ENCODE peak calls at places on chromosomes 11 and 22, in five cellular contexts. P is SJSA1; D is activated CD4-positive, alpha-beta T cell treated with anti-CD3 and anti-CD28 coated beads for 24 hours; W is M059J; J is substantia nigra. O is an unnamed sample.
A peak's percentile ranks its signal among the peaks of the same experiment; 100 is the strongest.

GRCh38 chr22:20207277-20208025 is 56.6 kb upstream of the CCDC188 start:
- DNase-seq in J (no peak), W (no peak), D (no peak), P (no peak), O (no peak)

GRCh38 chr11:115965754-115966504 is 461.7 kb upstream of the CADM1 start:
- DNase-seq in J (no peak), P (peak; percentile 52), D (no peak), W (peak; percentile 93), O (no peak)

GRCh38 chr11:6326303-6326702 is 6.0 kb upstream of the CAVIN3 start:
- DNase-seq in W (no peak), P (no peak), D (no peak), J (no peak), O (no peak)

GRCh38 chr11:130418210-130418609 is 10.2 kb downstream of the ADAMTS8 start:
- DNase-seq in J (peak; percentile 48), P (no peak), D (no peak), W (no peak), O (no peak)

GRCh38 chr11:73965076-73965763 is 14.4 kb downstream of the DNAJB13 start:
- DNase-seq in D (no peak), W (peak; percentile 63), J (no peak), P (no peak), O (peak; percentile 23)

GRCh38 chr11:67627394-67627787 is 2.3 kb downstream of the NUDT8 start:
- DNase-seq in W (no peak), D (no peak), J (no peak), P (no peak), O (no peak)

GRCh38 chr11:122069946-122070345 is 46.1 kb downstream of the BLID start:
- DNase-seq in P (peak; percentile 61), D (no peak), W (peak; percentile 96), J (peak; percentile 41), O (peak; percentile 52)

GRCh38 chr22:38777087-38777671 is 16.8 kb downstream of the DNAL4 start:
- DNase-seq in W (no peak), J (no peak), P (no peak), D (no peak), O (no peak)

GRCh38 chr22:37267128-37267587 is 15.2 kb upstream of the CYTH4 start:
- DNase-seq in W (peak; percentile 31), P (peak; percentile 57), D (peak; percentile 48), J (peak; percentile 25), O (peak; percentile 60)

GRCh38 chr11:65672180-65672860 is 9.6 kb upstream of the RELA start:
- DNase-seq in P (no peak), J (no peak), D (no peak), W (no peak), O (no peak)

O was measured in ELR.